ENCODE peak calls at places on chromosomes 6 and 20, in four cellular contexts. Q is HepG2, B is GM12878, U is H1. Y is an unnamed sample.

GRCh38 chr6:21902766-21903165 is 309.2 kb downstream of the SOX4 start:
- DNase-seq in Q (no peak), U (no peak), B (no peak), Y (no peak)

GRCh38 chr20:18999076-18999475 is 185.5 kb downstream of the SCP2D1 start:
- DNase-seq in B (no peak), Q (no peak), U (no peak), Y (no peak)

GRCh38 chr20:21028436-21028835 is 77.7 kb downstream of the LINC00237 start:
- DNase-seq in Q (no peak), U (no peak), B (no peak), Y (no peak)

GRCh38 chr6:151431336-151431735 is 20.6 kb downstream of the RMND1 start:
- DNase-seq in Q (no peak), U (peak; percentile 11), B (no peak), Y (no peak)

GRCh38 chr6:34189806-34190503 is 44.1 kb upstream of the GRM4 start:
- DNase-seq in B (no peak), U (no peak), Q (peak; percentile 41), Y (peak; percentile 44)

GRCh38 chr20:39066464-39066863 is 104.3 kb downstream of the DHX35 start:
- DNase-seq in U (peak; percentile 83), B (no peak), Q (peak; percentile 48), Y (peak; percentile 39)

GRCh38 chr20:12821249-12821648 is 187.5 kb upstream of the SPTLC3 start:
- DNase-seq in B (no peak), Q (no peak), U (no peak), Y (no peak)

GRCh38 chr20:23639490-23639958 is 1.8 kb upstream of the CST3 start:
- DNase-seq in U (no peak), B (no peak), Q (no peak), Y (no peak)

GRCh38 chr6:166639921-166640320 is 12.9 kb upstream of the RPS6KA2 start:
- DNase-seq in U (no peak), Q (no peak), B (no peak), Y (no peak)

GRCh38 chr6:140960566-140960965 is 1172.2 kb upstream of the GJE1 start:
- DNase-seq in B (no peak), U (no peak), Q (no peak), Y (no peak)

GRCh38 chr20:8385247-8385646 is 253.2 kb downstream of the PLCB1 start:
- DNase-seq in Q (no peak), B (no peak), U (no peak), Y (no peak)

GRCh38 chr6:4125933-4126864 is 9.2 kb downstream of the ECI2 start:
- DNase-seq in U (no peak), B (no peak), Q (peak; percentile 84), Y (no peak)

DNA sequence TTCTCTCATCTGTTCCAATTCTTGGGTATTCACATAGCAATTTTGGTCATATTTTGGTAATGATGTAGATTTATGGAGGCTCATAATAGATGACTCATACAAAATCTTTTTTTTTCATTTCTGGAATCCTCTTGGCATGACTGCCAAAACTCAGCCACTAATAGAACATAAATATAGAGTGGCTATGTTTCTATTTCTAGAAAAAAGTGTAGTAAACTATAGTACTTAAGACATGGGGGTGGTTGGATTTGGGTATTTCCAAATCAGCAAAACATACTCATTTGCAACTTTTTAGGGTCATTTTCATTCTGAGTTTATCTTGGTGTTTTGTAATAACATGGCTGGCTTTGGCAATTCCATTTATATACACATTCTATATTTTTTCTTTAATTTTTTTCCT is 413.7 kb downstream of the BCKDHB start:
- DNase-seq in B (no peak), U (no peak), Q (no peak), Y (no peak)
- TF ChIP-seq HDAC6 in B (no peak), U (no peak), Q (no peak), Y (no peak)

GRCh38 chr6:72742274-72742673 is 120.4 kb downstream of the KCNQ5 start:
- DNase-seq in B (no peak), Q (no peak), U (no peak), Y (no peak)

GRCh38 chr6:72738091-72738490 is 116.2 kb downstream of the KCNQ5 start:
- DNase-seq in B (no peak), Q (no peak), U (no peak), Y (no peak)

GRCh38 chr6:72739368-72739779 is 117.5 kb downstream of the KCNQ5 start:
- DNase-seq in U (no peak), B (peak; percentile 49), Q (no peak), Y (no peak)

GRCh38 chr6:72741083-72741482 is 119.2 kb downstream of the KCNQ5 start:
- DNase-seq in U (no peak), B (no peak), Q (no peak), Y (no peak)

DNA sequence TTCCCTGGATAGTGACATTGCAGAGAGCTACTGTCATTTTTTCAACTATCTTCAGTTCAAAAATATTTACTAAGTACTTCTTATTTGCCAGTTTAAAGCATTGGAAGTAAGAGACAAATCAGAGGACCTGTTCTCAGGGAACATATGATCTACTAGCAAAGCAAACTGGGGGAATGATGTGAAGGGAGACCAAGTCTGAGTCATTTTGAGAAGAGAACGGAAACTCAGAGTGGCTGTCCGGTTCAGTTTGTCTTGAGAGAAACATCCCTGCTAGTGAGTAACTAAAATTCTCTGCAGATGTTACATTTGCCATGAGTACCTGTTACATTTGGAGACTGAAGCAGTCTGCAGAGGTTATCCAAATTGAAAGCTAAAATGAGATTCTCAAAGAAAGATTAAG is 118.3 kb downstream of the KCNQ5 start:
- DNase-seq in U (no peak), Q (no peak), B (peak; percentile 90), Y (no peak)
- TF ChIP-seq HDAC6 in U (no peak), Q (no peak), B (no peak), Y (no peak)

GRCh38 chr6:36666726-36667591 is 11.6 kb upstream of the CDKN1A start:
- DNase-seq in U (peak; percentile 60), Q (peak; percentile 93), B (peak; percentile 91), Y (peak; percentile 50)
- TF ChIP-seq HDAC6 in U (no peak), Q (no peak), B (no peak), Y (no peak)

GRCh38 chr6:169112483-169113320 is 140.9 kb downstream of the THBS2 start:
- DNase-seq in U (no peak), Q (no peak), B (no peak), Y (no peak)

GRCh38 chr6:169119669-169120068 is 134.0 kb downstream of the THBS2 start:
- DNase-seq in Q (no peak), B (no peak), U (no peak), Y (no peak)

GRCh38 chr6:169117663-169118062 is 136.0 kb downstream of the THBS2 start:
- DNase-seq in B (no peak), U (no peak), Q (no peak), Y (no peak)

GRCh38 chr6:169118346-169118830 is 135.3 kb downstream of the THBS2 start:
- DNase-seq in Q (no peak), U (no peak), B (no peak), Y (no peak)

GRCh38 chr6:169115632-169116031 is 138.0 kb downstream of the THBS2 start:
- DNase-seq in Q (no peak), U (no peak), B (no peak), Y (no peak)
- TF ChIP-seq HDAC6 in Q (no peak), U (no peak), B (no peak), Y (no peak)

GRCh38 chr6:169248521-169248971 is 5.1 kb downstream of the THBS2 start:
- DNase-seq in Q (no peak), B (no peak), U (no peak), Y (no peak)
- TF ChIP-seq HDAC6 in Q (no peak), B (no peak), U (no peak), Y (no peak)

GRCh38 chr20:1370548-1371110 is 22.2 kb downstream of the FKBP1A start:
- DNase-seq in U (no peak), Q (no peak), B (no peak), Y (no peak)

GRCh38 chr20:1371830-1372539 is 20.9 kb downstream of the FKBP1A start:
- DNase-seq in Q (no peak), B (no peak), U (peak; percentile 3), Y (no peak)

GRCh38 chr20:1368448-1369199 is 24.2 kb downstream of the FKBP1A start:
- DNase-seq in Q (no peak), B (no peak), U (no peak), Y (no peak)

GRCh38 chr20:1371235-1371782 is 21.5 kb downstream of the FKBP1A start:
- DNase-seq in Q (no peak), U (no peak), B (no peak), Y (no peak)

GRCh38 chr20:1369970-1370369 is 22.9 kb downstream of the FKBP1A start:
- DNase-seq in Q (no peak), U (no peak), B (no peak), Y (no peak)
- TF ChIP-seq HDAC6 in Q (no peak), U (no peak), B (no peak), Y (no peak)

DNA sequence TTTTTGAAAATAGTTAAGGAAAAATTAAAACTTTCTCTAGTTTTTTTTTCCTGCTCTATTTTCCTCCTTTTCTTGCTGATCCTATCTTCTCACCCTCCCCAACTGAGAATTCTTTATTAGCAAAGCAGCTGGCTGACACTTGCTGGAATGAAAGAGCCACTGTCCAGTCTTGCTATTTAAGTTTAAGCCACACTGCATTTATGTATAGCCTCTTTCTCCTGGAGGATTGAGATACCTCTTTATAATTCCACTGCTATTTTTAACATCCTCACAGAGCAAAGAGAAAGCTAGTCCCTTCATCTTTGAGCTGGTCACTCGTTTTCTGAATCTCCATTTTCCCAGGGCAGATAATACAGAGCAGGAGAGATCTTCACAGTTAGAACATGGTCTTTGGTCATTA is 36.0 kb upstream of the EEF1A1 start:
- DNase-seq in Q (no peak), B (no peak), U (no peak), Y (no peak)
- TF ChIP-seq HDAC6 in Q (no peak), B (no peak), U (no peak), Y (no peak)